ENCODE peak calls at places on chromosomes 16 and 17, in seven cellular contexts. C is amniotic epithelial cell, F is HFFc6, L is astrocyte of the spinal cord, G is hypothalamus, K is neural crest cell, X is AG04450. J is an unnamed sample.

GRCh38 chr17:47715669-47716325 is 17.2 kb upstream of the TBX21 start:
- DNase-seq in C (no peak), F (no peak), L (no peak), G (no peak), K (no peak), X (no peak), J (no peak)

GRCh38 chr16:65481956-65482355 is 360.1 kb upstream of the CDH11 start:
- DNase-seq in C (no peak), F (no peak), L (no peak), G (no peak), K (no peak), X (no peak), J (no peak)

GRCh38 chr16:12324152-12324551 is 347.6 kb downstream of the SNX29 start:
- DNase-seq in C (no peak), F (no peak), L (no peak), G (no peak), K (no peak), X (no peak), J (no peak)

GRCh38 chr17:73323622-73324455 is 12.0 kb upstream of the CDC42EP4 start:
- DNase-seq in C (peak), F (peak), L (no peak), G (no peak), K (no peak), X (no peak), J (no peak)

GRCh38 chr17:49543860-49544259 is 31.8 kb upstream of the NXPH3 start:
- DNase-seq in C (no peak), F (no peak), L (no peak), G (no peak), K (no peak), X (no peak), J (no peak)

GRCh38 chr16:77745972-77746371 is 23.7 kb downstream of the NUDT7 start:
- DNase-seq in C (peak), F (no peak), L (no peak), G (no peak), K (no peak), X (peak), J (no peak)

GRCh38 chr16:2060346-2060745 is 12.6 kb downstream of the TSC2 start:
- DNase-seq in C (no peak), F (no peak), L (no peak), G (no peak), K (no peak), X (no peak), J (no peak)

GRCh38 chr16:88352261-88353200 is 30.2 kb upstream of the ZNF469 start:
- DNase-seq in C (no peak), F (no peak), L (no peak), G (no peak), K (no peak), X (no peak), J (no peak)

GRCh38 chr16:85173077-85173980 is 61.1 kb upstream of the CIBAR2 start:
- DNase-seq in C (peak), F (peak), L (peak), G (no peak), K (no peak), X (peak), J (peak)

GRCh38 chr16:3656491-3657468 is 2.3 kb downstream of the DNASE1 start:
- DNase-seq in C (peak), F (no peak), L (no peak), G (no peak), K (no peak), X (no peak), J (peak)

GRCh38 chr17:30232822-30233427 is 2.6 kb downstream of the SLC6A4 start:
- DNase-seq in C (no peak), F (no peak), L (no peak), G (no peak), K (no peak), X (no peak), J (no peak)

GRCh38 chr16:1863681-1864460 is 8.1 kb downstream of the MEIOB start:
- DNase-seq in C (peak), F (peak), L (peak), G (no peak), K (no peak), X (no peak), J (peak)

GRCh38 chr16:49855280-49855821 is 561 bp downstream of the ZNF423 start:
- DNase-seq in C (peak), F (peak), L (peak), G (peak), K (peak), X (peak), J (peak)

GRCh38 chr16:74565378-74565777 is 41.5 kb downstream of the GLG1 start:
- DNase-seq in C (no peak), F (no peak), L (no peak), G (no peak), K (no peak), X (no peak), J (no peak)

GRCh38 chr16:17529982-17530760 is 59.4 kb upstream of the XYLT1 start:
- DNase-seq in C (no peak), F (no peak), L (no peak), G (no peak), K (no peak), X (no peak), J (no peak)

GRCh38 chr16:56933266-56933619 is 1.3 kb downstream of the HERPUD1 start:
- DNase-seq in C (no peak), F (no peak), L (no peak), G (no peak), K (no peak), X (no peak), J (no peak)

GRCh38 chr16:88531931-88532433 is 38.2 kb upstream of the ZC3H18 start:
- DNase-seq in C (no peak), F (no peak), L (no peak), G (no peak), K (no peak), X (no peak), J (no peak)

GRCh38 chr17:36921131-36921851 is 16.0 kb upstream of the LHX1 start:
- DNase-seq in C (peak), F (peak), L (peak), G (no peak), K (no peak), X (no peak), J (peak)